ENCODE peak calls at places on chromosomes 5 and 9, in seven cellular contexts. G is sciatic nerve; M is germinal center; R is activated CD8-positive, alpha-beta memory T cell treated with anti-CD3 and anti-CD28 coated beads, Interleukin-2, amount 50 U/mL, for 48 hours; A is effector memory CD8-positive, alpha-beta T cell; J is natural killer cell treated with Interleukin-12 subunit alpha and Interleukin-12 subunit beta and Interleukin-15 and Interleukin-18, amount 100 ng/mL, for 72 hours; O is GDM1. F is an unnamed sample.

GRCh38 chr9:114313186-114313585 is 9.7 kb upstream of the ORM1 start:
- DNase-seq in G (peak; percentile 19), M (no peak), R (no peak), A (no peak), J (no peak), O (no peak), F (no peak)

GRCh38 chr5:61139094-61139873 is 23.0 kb downstream of the SMIM15 start:
- DNase-seq in G (no peak), M (no peak), R (no peak), A (no peak), J (no peak), O (peak; percentile 5), F (no peak)

GRCh38 chr5:159100928-159101646 is 1.4 kb upstream of the EBF1 start:
- DNase-seq in G (no peak), M (no peak), R (no peak), A (no peak), J (no peak), O (no peak), F (peak; percentile 62)

GRCh38 chr9:15220658-15221310 is 86.2 kb downstream of the TTC39B start:
- DNase-seq in G (no peak), M (no peak), R (no peak), A (no peak), J (no peak), O (no peak), F (no peak)

GRCh38 chr9:19101203-19101602 is 1.5 kb downstream of the HAUS6 start:
- DNase-seq in G (no peak), M (no peak), R (no peak), A (no peak), J (no peak), O (no peak), F (no peak)

GRCh38 chr9:37100317-37100716 is 20.1 kb upstream of the ZCCHC7 start:
- DNase-seq in G (no peak), M (no peak), R (no peak), A (no peak), J (no peak), O (no peak), F (no peak)

GRCh38 chr9:2406252-2406651 is 215.3 kb upstream of the VLDLR start:
- DNase-seq in G (no peak), M (no peak), R (no peak), A (no peak), J (no peak), O (no peak), F (no peak)

GRCh38 chr5:132101385-132101880 is 27.8 kb downstream of the CSF2 start:
- DNase-seq in G (no peak), M (no peak), R (no peak), A (no peak), J (no peak), O (no peak), F (no peak)

GRCh38 chr5:34655354-34655991 is 655 bp upstream of the RAI14 start:
- DNase-seq in G (peak; percentile 74), M (no peak), R (peak; percentile 50), A (peak; percentile 2), J (no peak), O (no peak), F (no peak)

GRCh38 chr9:133779081-133779480 is 40.9 kb upstream of the SARDH start:
- DNase-seq in G (no peak), M (no peak), R (no peak), A (no peak), J (no peak), O (no peak), F (no peak)

GRCh38 chr9:13716620-13717019 is 437.1 kb upstream of the MPDZ start:
- DNase-seq in G (no peak), M (no peak), R (no peak), A (no peak), J (no peak), O (no peak), F (no peak)

GRCh38 chr5:27048507-27048906 is 10.1 kb upstream of the CDH9 start:
- DNase-seq in G (no peak), M (no peak), R (no peak), A (no peak), J (no peak), O (no peak), F (no peak)

GRCh38 chr9:124017929-124018730 is 6.6 kb downstream of the LHX2 start:
- DNase-seq in G (no peak), M (no peak), R (no peak), A (no peak), J (no peak), O (no peak), F (no peak)

GRCh38 chr5:67808340-67808739 is 407.2 kb upstream of the PIK3R1 start:
- DNase-seq in G (no peak), M (no peak), R (no peak), A (no peak), J (no peak), O (no peak), F (no peak)

GRCh38 chr5:170306381-170306790 is 8.8 kb upstream of the LCP2 start:
- DNase-seq in G (no peak), M (no peak), R (no peak), A (no peak), J (no peak), O (no peak), F (no peak)

GRCh38 chr5:123206618-123207320 is 117.7 kb downstream of the PRDM6 start:
- DNase-seq in G (no peak), M (no peak), R (no peak), A (no peak), J (no peak), O (no peak), F (no peak)

GRCh38 chr9:76218868-76219462 is 175.3 kb downstream of the RFK start:
- DNase-seq in G (no peak), M (no peak), R (no peak), A (no peak), J (no peak), O (no peak), F (no peak)

GRCh38 chr5:176296-176823 is 14.9 kb upstream of the LRRC14B start:
- DNase-seq in G (no peak), M (no peak), R (no peak), A (no peak), J (no peak), O (no peak), F (no peak)

GRCh38 chr5:120823316-120823715 is 359.2 kb downstream of the PRR16 start:
- DNase-seq in G (no peak), M (no peak), R (no peak), A (no peak), J (no peak), O (no peak), F (no peak)

GRCh38 chr5:13658761-13659160 is 285.7 kb downstream of the DNAH5 start:
- DNase-seq in G (no peak), M (no peak), R (no peak), A (no peak), J (no peak), O (no peak), F (no peak)

GRCh38 chr5:82285206-82285605 is 7.1 kb upstream of the RPS23 start:
- DNase-seq in G (no peak), M (no peak), R (no peak), A (no peak), J (no peak), O (no peak), F (no peak)

GRCh38 chr9:114938687-114939575 is 8.5 kb upstream of the TNFSF8 start:
- DNase-seq in G (no peak), M (no peak), R (no peak), A (no peak), J (no peak), O (no peak), F (peak; percentile 51)

GRCh38 chr9:124126571-124127289 is 115.2 kb downstream of the LHX2 start:
- DNase-seq in G (peak; percentile 87), M (peak; percentile 80), R (peak; percentile 95), A (peak; percentile 80), J (peak; percentile 86), O (peak; percentile 40), F (peak; percentile 80)

GRCh38 chr5:2946315-2946714 is 194.8 kb upstream of the IRX2 start:
- DNase-seq in G (no peak), M (no peak), R (no peak), A (no peak), J (no peak), O (no peak), F (no peak)

GRCh38 chr5:174688441-174689354 is 35.7 kb upstream of the MSX2 start:
- DNase-seq in G (no peak), M (no peak), R (no peak), A (no peak), J (no peak), O (no peak), F (no peak)

GRCh38 chr9:21583628-21584027 is 101.5 kb upstream of the IFNE start:
- DNase-seq in G (no peak), M (no peak), R (no peak), A (no peak), J (no peak), O (no peak), F (no peak)

GRCh38 chr9:115034801-115035200 is 83.2 kb downstream of the TNC start:
- DNase-seq in G (no peak), M (no peak), R (no peak), A (no peak), J (no peak), O (no peak), F (no peak)